ENCODE peak calls at places on chromosomes 6 and 20, in five cellular contexts. G is omental fat pad; R is activated naive CD4-positive, alpha-beta T cell treated with anti-CD3 and anti-CD28 coated beads, Interleukin-2, amount 50 U/mL, for 72 hours; T is stimulated activated naive CD8-positive, alpha-beta T cell treated with anti-CD3 and anti-CD28 coated beads, Interleukin-15, amount 100 ng/mL, for 72 hours; B is left ventricle myocardium superior. L is an unnamed sample.

GRCh38 chr6:132459605-132459952 is 53.3 kb downstream of the STX7 start:
- ATAC-seq in G (no peak), R (no peak), T (no peak), B (no peak), L (no peak)

GRCh38 chr6:139370047-139370706 is 4.3 kb downstream of the CITED2 start:
- ATAC-seq in G (no peak), R (no peak), T (no peak), B (no peak), L (no peak)

GRCh38 chr6:163001341-163001740 is 273.6 kb downstream of the PACRG start:
- ATAC-seq in G (no peak), R (peak), T (peak), B (peak), L (peak)

GRCh38 chr20:1422756-1423155 is 29.9 kb upstream of the FKBP1A start:
- ATAC-seq in G (no peak), R (no peak), T (no peak), B (no peak), L (no peak)

GRCh38 chr20:7692478-7692877 is 247.8 kb downstream of the HAO1 start:
- ATAC-seq in G (no peak), R (no peak), T (no peak), B (no peak), L (no peak)

GRCh38 chr20:3927486-3928291 is 38.5 kb downstream of the PANK2 start:
- ATAC-seq in G (no peak), R (peak), T (no peak), B (peak), L (no peak)

GRCh38 chr6:152993431-152993830 is 9.1 kb downstream of the MTRF1L start:
- ATAC-seq in G (no peak), R (peak), T (no peak), B (no peak), L (peak)

GRCh38 chr6:136007355-136007754 is 155.9 kb downstream of the PDE7B start:
- ATAC-seq in G (no peak), R (no peak), T (no peak), B (no peak), L (no peak)

GRCh38 chr6:144008501-144009245 is 614 bp upstream of the PLAGL1 start:
- ATAC-seq in G (peak), R (no peak), T (no peak), B (peak), L (no peak)

GRCh38 chr6:152206072-152206818 is 398.8 kb downstream of the ESR1 start:
- ATAC-seq in G (no peak), R (no peak), T (peak), B (peak), L (peak)

GRCh38 chr6:97110626-97111025 is 172.4 kb downstream of the MMS22L start:
- ATAC-seq in G (no peak), R (no peak), T (no peak), B (no peak), L (no peak)

GRCh38 chr20:31951203-31951529 is 680 bp downstream of the PDRG1 start:
- ATAC-seq in G (no peak), R (no peak), T (no peak), B (no peak), L (no peak)

GRCh38 chr20:36540551-36541211 is 638 bp upstream of the MYL9 start:
- ATAC-seq in G (peak), R (no peak), T (peak), B (peak), L (no peak)

GRCh38 chr6:128597956-128598355 is 77.6 kb upstream of the PTPRK start:
- ATAC-seq in G (no peak), R (no peak), T (no peak), B (no peak), L (peak)

GRCh38 chr6:17086469-17086868 is 15.4 kb upstream of the STMND1 start:
- ATAC-seq in G (peak), R (no peak), T (no peak), B (peak), L (no peak)

GRCh38 chr6:51753635-51754034 is 333.8 kb downstream of the PKHD1 start:
- ATAC-seq in G (no peak), R (no peak), T (no peak), B (peak), L (no peak)

GRCh38 chr6:138752017-138752416 is 21.6 kb upstream of the CCDC28A start:
- ATAC-seq in G (no peak), R (no peak), T (no peak), B (no peak), L (no peak)

GRCh38 chr20:547394-547793 is 3.8 kb upstream of the CSNK2A1 start:
- ATAC-seq in G (no peak), R (no peak), T (no peak), B (no peak), L (no peak)

GRCh38 chr6:107491059-107491609 is 1.2 kb downstream of the SOBP start:
- ATAC-seq in G (no peak), R (no peak), T (peak), B (peak), L (no peak)

GRCh38 chr20:41138527-41139226 is 1.3 kb downstream of the PLCG1 start:
- ATAC-seq in G (no peak), R (no peak), T (peak), B (no peak), L (peak)

GRCh38 chr20:62519826-62520225 is 44.0 kb upstream of the GATA5 start:
- ATAC-seq in G (no peak), R (no peak), T (no peak), B (no peak), L (no peak)

GRCh38 chr20:19817017-19817416 is 59.0 kb downstream of the RIN2 start:
- ATAC-seq in G (no peak), R (no peak), T (no peak), B (peak), L (no peak)

GRCh38 chr6:25579902-25580495 is 72.0 kb upstream of the SCGN start:
- ATAC-seq in G (no peak), R (peak), T (no peak), B (no peak), L (peak)

GRCh38 chr6:137426007-137426689 is 68.0 kb downstream of the OLIG3 start:
- ATAC-seq in G (no peak), R (no peak), T (no peak), B (no peak), L (no peak)

GRCh38 chr6:37039958-37040357 is 34.5 kb downstream of the FGD2 start:
- ATAC-seq in G (no peak), R (no peak), T (no peak), B (no peak), L (no peak)

GRCh38 chr6:140346461-140346860 is 972.0 kb upstream of the CITED2 start:
- ATAC-seq in G (peak), R (no peak), T (no peak), B (peak), L (no peak)

GRCh38 chr6:158801655-158802294 is 17.4 kb downstream of the EZR start:
- ATAC-seq in G (peak), R (no peak), T (no peak), B (peak), L (no peak)

GRCh38 chr6:47476794-47477496 is 644 bp upstream of the CD2AP start:
- ATAC-seq in G (peak), R (no peak), T (no peak), B (no peak), L (no peak)

GRCh38 chr6:116586276-116586675 is 15.0 kb downstream of the RWDD1 start:
- ATAC-seq in G (no peak), R (no peak), T (no peak), B (no peak), L (no peak)

GRCh38 chr6:150325093-150325772 is 43.6 kb upstream of the IYD start:
- ATAC-seq in G (no peak), R (no peak), T (no peak), B (no peak), L (no peak)

L was measured in activated T-helper 17 cell treated with anti-CD3 and anti-CD28 coated beads, Interleukin-2, amount 50 U/mL, for 72 hours.